ENCODE peak calls at places on chromosome 14, in ten cellular contexts. One of them, this sample, is unnamed.

GRCh38 chr14:95047754-95048153 is 109.6 kb downstream of the DICER1 start:
- DNase-seq in body of pancreas: no peak
- DNase-seq in heart left ventricle: no peak
- DNase-seq in suprapubic skin: no peak
- DNase-seq in H54: no peak
- DNase-seq in ovary: peak
- DNase-seq in stomach: peak
- DNase-seq in uterus: no peak
- DNase-seq in HCT116: no peak
- DNase-seq in tibial nerve: no peak
- DNase-seq in this sample: no peak

GRCh38 chr14:74945261-74945851 is 10.0 kb downstream of the PGF start:
- DNase-seq in uterus: no peak
- DNase-seq in body of pancreas: peak
- DNase-seq in ovary: peak
- DNase-seq in H54: no peak
- DNase-seq in tibial nerve: no peak
- DNase-seq in stomach: no peak
- DNase-seq in suprapubic skin: no peak
- DNase-seq in heart left ventricle: no peak
- DNase-seq in HCT116: peak
- DNase-seq in this sample: peak

GRCh38 chr14:68932686-68933085 is 46.4 kb downstream of the ACTN1 start:
- DNase-seq in H54: no peak
- DNase-seq in suprapubic skin: no peak
- DNase-seq in HCT116: no peak
- DNase-seq in body of pancreas: no peak
- DNase-seq in ovary: no peak
- DNase-seq in heart left ventricle: no peak
- DNase-seq in tibial nerve: no peak
- DNase-seq in uterus: no peak
- DNase-seq in stomach: no peak
- DNase-seq in this sample: no peak

GRCh38 chr14:56412453-56413434 is 166.9 kb upstream of the TMEM260 start:
- DNase-seq in HCT116: no peak
- DNase-seq in ovary: no peak
- DNase-seq in tibial nerve: no peak
- DNase-seq in heart left ventricle: no peak
- DNase-seq in H54: no peak
- DNase-seq in stomach: no peak
- DNase-seq in uterus: no peak
- DNase-seq in suprapubic skin: no peak
- DNase-seq in body of pancreas: no peak
- DNase-seq in this sample: no peak

GRCh38 chr14:32332415-32333116 is 3.5 kb downstream of the AKAP6 start:
- DNase-seq in H54: no peak
- DNase-seq in uterus: no peak
- DNase-seq in HCT116: no peak
- DNase-seq in tibial nerve: no peak
- DNase-seq in heart left ventricle: no peak
- DNase-seq in stomach: no peak
- DNase-seq in ovary: no peak
- DNase-seq in suprapubic skin: no peak
- DNase-seq in body of pancreas: no peak
- DNase-seq in this sample: peak

GRCh38 chr14:28609228-28609828 is 157.3 kb upstream of the FOXG1 start:
- DNase-seq in ovary: no peak
- DNase-seq in stomach: peak
- DNase-seq in HCT116: peak
- DNase-seq in heart left ventricle: no peak
- DNase-seq in tibial nerve: peak
- DNase-seq in uterus: no peak
- DNase-seq in H54: no peak
- DNase-seq in suprapubic skin: no peak
- DNase-seq in body of pancreas: peak
- DNase-seq in this sample: peak

GRCh38 chr14:96722751-96723150 is 74.4 kb upstream of the VRK1 start:
- DNase-seq in body of pancreas: no peak
- DNase-seq in ovary: no peak
- DNase-seq in tibial nerve: no peak
- DNase-seq in suprapubic skin: no peak
- DNase-seq in HCT116: no peak
- DNase-seq in stomach: no peak
- DNase-seq in heart left ventricle: no peak
- DNase-seq in uterus: no peak
- DNase-seq in H54: no peak
- DNase-seq in this sample: no peak

GRCh38 chr14:95240859-95241813 is 78.6 kb downstream of the CLMN start:
- DNase-seq in heart left ventricle: no peak
- DNase-seq in H54: no peak
- DNase-seq in HCT116: no peak
- DNase-seq in stomach: no peak
- DNase-seq in suprapubic skin: no peak
- DNase-seq in uterus: no peak
- DNase-seq in ovary: no peak
- DNase-seq in tibial nerve: no peak
- DNase-seq in body of pancreas: peak
- DNase-seq in this sample: no peak

GRCh38 chr14:100308112-100308792 is 2.0 kb upstream of the SLC25A29 start:
- DNase-seq in body of pancreas: no peak
- DNase-seq in suprapubic skin: no peak
- DNase-seq in ovary: no peak
- DNase-seq in heart left ventricle: no peak
- DNase-seq in stomach: no peak
- DNase-seq in H54: no peak
- DNase-seq in HCT116: no peak
- DNase-seq in tibial nerve: no peak
- DNase-seq in uterus: no peak
- DNase-seq in this sample: no peak

GRCh38 chr14:100306256-100306505 is at the start of gene SLC25A29:
- DNase-seq in tibial nerve: no peak
- DNase-seq in ovary: no peak
- DNase-seq in heart left ventricle: no peak
- DNase-seq in stomach: no peak
- DNase-seq in suprapubic skin: no peak
- DNase-seq in H54: no peak
- DNase-seq in HCT116: no peak
- DNase-seq in body of pancreas: no peak
- DNase-seq in uterus: no peak
- DNase-seq in this sample: no peak

GRCh38 chr14:100305446-100306255 is 593 bp downstream of the SLC25A29 start:
- DNase-seq in body of pancreas: peak
- DNase-seq in H54: peak
- DNase-seq in tibial nerve: no peak
- DNase-seq in HCT116: no peak
- DNase-seq in ovary: peak
- DNase-seq in uterus: peak
- DNase-seq in stomach: peak
- DNase-seq in suprapubic skin: no peak
- DNase-seq in heart left ventricle: peak
- DNase-seq in this sample: no peak

GRCh38 chr14:100307215-100308111 is 1.2 kb upstream of the SLC25A29 start:
- DNase-seq in body of pancreas: peak
- DNase-seq in stomach: peak
- DNase-seq in HCT116: no peak
- DNase-seq in uterus: no peak
- DNase-seq in tibial nerve: peak
- DNase-seq in suprapubic skin: no peak
- DNase-seq in ovary: peak
- DNase-seq in H54: no peak
- DNase-seq in heart left ventricle: no peak
- DNase-seq in this sample: no peak

DNA sequence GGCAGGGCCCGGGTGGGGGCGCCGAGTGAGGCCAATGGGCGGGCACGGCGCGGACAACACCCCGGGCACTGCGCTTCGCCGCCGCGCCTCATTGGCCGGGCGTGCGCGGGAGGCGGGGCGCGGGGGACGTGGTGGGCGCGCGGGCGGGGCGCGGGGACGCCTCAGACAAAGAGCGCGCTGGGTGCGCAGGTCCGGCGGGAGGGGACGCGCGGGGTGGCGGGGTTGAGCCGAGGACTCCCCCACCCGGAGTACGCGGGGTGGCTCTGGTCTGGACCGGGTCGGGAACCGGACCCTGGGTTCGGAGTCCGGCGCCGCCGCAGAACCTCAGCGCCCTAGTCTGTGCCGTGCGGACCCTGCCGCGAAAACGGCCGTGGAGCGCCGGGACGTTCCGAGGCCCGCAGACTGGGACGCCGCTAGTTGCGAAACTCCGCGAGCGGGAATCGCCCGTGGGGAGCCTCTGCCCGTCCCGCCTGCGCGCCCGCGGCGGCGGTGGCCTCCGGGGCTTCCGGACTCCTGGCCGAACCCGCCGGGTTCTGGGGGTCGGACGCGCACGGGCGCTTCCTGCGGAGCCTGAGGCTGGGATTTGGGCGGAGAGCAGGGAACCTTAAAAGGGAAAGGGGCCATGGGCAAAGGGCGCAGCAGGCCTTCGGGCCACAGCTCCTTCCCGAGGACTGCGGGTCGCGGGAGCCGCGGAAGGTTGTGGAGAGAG is 416 bp upstream of the SLC25A29 start:
- DNase-seq in stomach: peak
- DNase-seq in uterus: peak
- DNase-seq in ovary: peak
- DNase-seq in tibial nerve: peak
- DNase-seq in heart left ventricle: peak
- DNase-seq in body of pancreas: peak
- DNase-seq in HCT116: peak
- DNase-seq in H54: peak
- DNase-seq in suprapubic skin: peak
- DNase-seq in this sample: peak
- TF ChIP-seq POLR2A in stomach: peak
- TF ChIP-seq POLR2A in uterus: peak
- TF ChIP-seq POLR2A in ovary: peak
- TF ChIP-seq POLR2A in tibial nerve: peak
- TF ChIP-seq POLR2A in heart left ventricle: peak
- TF ChIP-seq POLR2A in body of pancreas: peak
- TF ChIP-seq POLR2A in HCT116: no peak
- TF ChIP-seq POLR2A in H54: peak
- TF ChIP-seq POLR2A in suprapubic skin: no peak
- TF ChIP-seq POLR2A in this sample: no peak

DNA sequence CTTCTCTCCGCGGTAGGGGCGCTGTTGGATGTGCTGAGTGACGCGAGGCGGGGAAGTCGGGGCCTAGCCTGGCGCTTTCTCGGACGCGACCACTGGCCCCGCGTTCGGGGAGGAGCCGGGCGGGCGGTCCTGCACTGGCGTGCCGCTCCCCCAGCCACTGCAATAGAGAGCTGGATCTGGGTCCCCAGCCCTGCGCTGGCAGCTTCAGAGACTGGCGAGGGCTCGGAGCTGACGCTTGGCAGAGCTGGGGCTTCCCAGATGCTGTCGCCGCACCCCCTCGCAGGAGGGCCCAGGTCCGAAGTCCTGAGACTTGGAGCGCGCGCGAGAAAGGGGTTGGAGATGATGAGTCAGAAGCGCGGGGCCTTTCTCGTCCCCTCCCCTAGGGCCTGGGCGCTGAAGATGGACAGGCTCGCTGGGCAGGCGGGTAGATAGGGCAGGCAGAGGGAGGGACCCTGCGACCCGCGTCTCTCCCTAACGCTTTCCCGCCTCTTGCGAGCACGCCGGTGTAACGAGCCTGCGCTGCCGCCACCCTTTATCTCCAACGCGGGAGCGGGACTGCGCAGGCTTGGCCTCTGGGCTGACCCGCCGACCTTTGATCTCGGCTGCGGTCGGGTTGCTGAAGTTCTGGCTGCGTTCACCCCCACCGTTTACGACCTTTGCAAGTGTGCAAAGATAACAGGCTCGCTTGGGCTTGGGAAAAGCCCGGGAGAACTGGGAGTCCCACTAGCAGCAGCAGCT is 3.0 kb downstream of the TMEM253 start:
- DNase-seq in uterus: peak
- DNase-seq in heart left ventricle: peak
- DNase-seq in stomach: peak
- DNase-seq in tibial nerve: peak
- DNase-seq in ovary: peak
- DNase-seq in body of pancreas: peak
- DNase-seq in H54: peak
- DNase-seq in suprapubic skin: peak
- DNase-seq in HCT116: peak
- DNase-seq in this sample: peak
- TF ChIP-seq POLR2A in uterus: peak
- TF ChIP-seq POLR2A in heart left ventricle: no peak
- TF ChIP-seq POLR2A in stomach: peak
- TF ChIP-seq POLR2A in tibial nerve: peak
- TF ChIP-seq POLR2A in ovary: peak
- TF ChIP-seq POLR2A in body of pancreas: peak
- TF ChIP-seq POLR2A in H54: peak
- TF ChIP-seq POLR2A in suprapubic skin: no peak
- TF ChIP-seq POLR2A in HCT116: peak
- TF ChIP-seq POLR2A in this sample: peak

GRCh38 chr14:88005050-88005481 is at the start of gene GPR65:
- DNase-seq in HCT116: no peak
- DNase-seq in body of pancreas: no peak
- DNase-seq in heart left ventricle: no peak
- DNase-seq in stomach: no peak
- DNase-seq in H54: no peak
- DNase-seq in tibial nerve: no peak
- DNase-seq in uterus: no peak
- DNase-seq in suprapubic skin: no peak
- DNase-seq in ovary: no peak
- DNase-seq in this sample: peak
- TF ChIP-seq POLR2A in HCT116: no peak
- TF ChIP-seq POLR2A in body of pancreas: no peak
- TF ChIP-seq POLR2A in heart left ventricle: no peak
- TF ChIP-seq POLR2A in stomach: no peak
- TF ChIP-seq POLR2A in H54: no peak
- TF ChIP-seq POLR2A in tibial nerve: no peak
- TF ChIP-seq POLR2A in uterus: no peak
- TF ChIP-seq POLR2A in suprapubic skin: no peak
- TF ChIP-seq POLR2A in ovary: no peak
- TF ChIP-seq POLR2A in this sample: no peak

DNA sequence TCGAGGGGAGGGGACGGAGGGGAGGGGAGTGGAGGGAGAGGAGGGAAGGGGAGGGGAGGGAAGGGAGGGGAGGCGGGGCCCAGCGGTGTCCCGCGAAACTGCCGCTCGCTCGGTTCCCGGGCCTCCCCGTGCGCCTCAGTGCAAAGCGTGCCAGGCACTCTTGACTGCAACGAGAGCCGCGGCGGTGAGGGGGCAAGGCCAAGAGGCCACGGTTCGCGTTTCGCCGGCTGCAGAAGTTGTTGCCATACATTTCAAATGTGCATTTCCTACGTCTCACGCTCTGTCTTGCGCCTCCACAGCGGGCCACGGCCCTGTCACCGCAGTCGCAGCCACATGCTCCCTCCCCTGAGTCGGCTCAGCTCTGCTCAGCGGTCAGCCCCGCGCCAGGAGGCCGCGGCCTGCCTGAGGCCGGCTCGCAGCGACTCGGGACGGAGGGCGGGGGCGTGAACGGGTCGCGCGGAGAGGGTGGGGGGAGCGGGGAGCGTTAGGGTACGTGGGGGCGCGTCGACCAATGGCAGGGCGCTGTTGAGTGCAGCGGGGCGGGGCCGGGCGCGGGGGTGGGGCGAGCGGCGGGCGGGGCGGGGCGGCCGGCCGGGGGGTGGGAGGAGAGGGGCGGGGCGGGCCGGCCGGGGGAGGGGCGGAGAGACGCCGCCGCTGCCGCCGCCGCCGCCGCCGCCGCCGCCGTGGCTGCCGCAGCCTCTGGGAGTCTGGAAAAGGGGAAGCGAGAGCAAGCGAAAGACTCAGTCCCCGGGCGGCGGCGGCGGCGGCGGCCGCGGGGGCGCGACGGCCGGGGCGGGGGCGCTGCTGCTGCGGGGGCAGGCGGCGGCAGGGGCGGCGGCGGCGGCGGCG is at the start of gene PPP2R5C:
- DNase-seq in HCT116: peak
- DNase-seq in heart left ventricle: peak
- DNase-seq in tibial nerve: peak
- DNase-seq in H54: peak
- DNase-seq in stomach: peak
- DNase-seq in ovary: peak
- DNase-seq in suprapubic skin: peak
- DNase-seq in uterus: peak
- DNase-seq in body of pancreas: peak
- DNase-seq in this sample: peak
- TF ChIP-seq POLR2A in HCT116: no peak
- TF ChIP-seq POLR2A in heart left ventricle: no peak
- TF ChIP-seq POLR2A in tibial nerve: peak
- TF ChIP-seq POLR2A in H54: peak
- TF ChIP-seq POLR2A in stomach: no peak
- TF ChIP-seq POLR2A in ovary: peak
- TF ChIP-seq POLR2A in suprapubic skin: no peak
- TF ChIP-seq POLR2A in uterus: peak
- TF ChIP-seq POLR2A in body of pancreas: peak
- TF ChIP-seq POLR2A in this sample: peak

This sample was measured in erythroblast.